ENCODE peak calls at places on chromosomes 12 and 14, in ten cellular contexts. E is GM10248; L is adrenal gland; O is ovary; P is SHP77 treated with DMSO at 0.1 percent for 48 hours; R is central memory CD4-positive, alpha-beta T cell; M is cardiac septum; V is CD8-positive, alpha-beta T cell; B is GM12892; F is CD8-positive, alpha-beta memory T cell. G is an unnamed sample.

GRCh38 chr12:123997033-123997822 is 24.2 kb downstream of the ZNF664 start:
- DNase-seq in E (no peak), L (no peak), O (no peak), P (no peak), R (no peak), M (no peak), V (no peak), B (no peak), F (no peak), G (no peak)

GRCh38 chr12:72453550-72453949 is 181.4 kb downstream of the TRHDE start:
- DNase-seq in E (no peak), L (no peak), O (no peak), P (no peak), R (no peak), M (no peak), V (no peak), B (no peak), F (no peak), G (no peak)

GRCh38 chr14:26281280-26281998 is 316.4 kb downstream of the NOVA1 start:
- DNase-seq in E (no peak), L (peak; percentile 24), O (no peak), P (peak; percentile 92), R (no peak), M (no peak), V (no peak), B (no peak), F (no peak), G (no peak)

GRCh38 chr12:53179694-53180269 is 740 bp upstream of the ZNF740 start:
- DNase-seq in E (peak; percentile 45), L (no peak), O (peak; percentile 57), P (no peak), R (no peak), M (peak; percentile 75), V (no peak), B (no peak), F (no peak), G (no peak)

GRCh38 chr12:100669922-100670321 is 96.4 kb downstream of the GAS2L3 start:
- DNase-seq in E (no peak), L (no peak), O (no peak), P (no peak), R (no peak), M (no peak), V (no peak), B (no peak), F (no peak), G (no peak)

GRCh38 chr12:108060910-108061309 is 68.2 kb upstream of the WSCD2 start:
- DNase-seq in E (no peak), L (no peak), O (no peak), P (no peak), R (no peak), M (no peak), V (no peak), B (no peak), F (no peak), G (no peak)

GRCh38 chr12:102344691-102345090 is 135.7 kb downstream of the IGF1 start:
- DNase-seq in E (no peak), L (no peak), O (no peak), P (no peak), R (no peak), M (no peak), V (no peak), B (no peak), F (no peak), G (no peak)

GRCh38 chr12:27523305-27523641 is 733 bp upstream of the PPFIBP1 start:
- DNase-seq in E (peak; percentile 40), L (no peak), O (no peak), P (peak; percentile 39), R (no peak), M (no peak), V (no peak), B (no peak), F (no peak), G (no peak)

GRCh38 chr12:1912580-1913376 is 5.7 kb downstream of the CACNA2D4 start:
- DNase-seq in E (peak; percentile 7), L (no peak), O (no peak), P (no peak), R (no peak), M (no peak), V (no peak), B (no peak), F (no peak), G (no peak)

GRCh38 chr12:53067993-53068770 is 11.0 kb downstream of the SPRYD3 start:
- DNase-seq in E (no peak), L (peak; percentile 14), O (peak; percentile 44), P (no peak), R (no peak), M (peak; percentile 70), V (no peak), B (no peak), F (no peak), G (no peak)

GRCh38 chr14:77961853-77962580 is 162.1 kb downstream of the ADCK1 start:
- DNase-seq in E (no peak), L (no peak), O (no peak), P (no peak), R (no peak), M (no peak), V (no peak), B (no peak), F (no peak), G (no peak)

GRCh38 chr12:84270470-84271140 is 642.0 kb downstream of the SLC6A15 start:
- DNase-seq in E (no peak), L (no peak), O (no peak), P (no peak), R (no peak), M (no peak), V (no peak), B (no peak), F (no peak), G (no peak)

GRCh38 chr12:114245555-114245954 is 160.4 kb downstream of the TBX5 start:
- DNase-seq in E (no peak), L (no peak), O (no peak), P (no peak), R (no peak), M (no peak), V (no peak), B (no peak), F (no peak), G (no peak)

GRCh38 chr12:57377103-57377840 is 53.6 kb downstream of the R3HDM2 start:
- DNase-seq in E (no peak), L (no peak), O (no peak), P (no peak), R (no peak), M (no peak), V (no peak), B (no peak), F (no peak), G (no peak)

GRCh38 chr12:11653215-11653753 is 3.8 kb downstream of the ETV6 start:
- DNase-seq in E (peak; percentile 52), L (no peak), O (no peak), P (no peak), R (no peak), M (no peak), V (peak; percentile 27), B (no peak), F (peak; percentile 47), G (peak; percentile 69)

GRCh38 chr12:32139064-32139421 is 32.4 kb downstream of the BICD1 start:
- DNase-seq in E (peak; percentile 78), L (no peak), O (no peak), P (no peak), R (no peak), M (no peak), V (no peak), B (peak; percentile 20), F (peak; percentile 25), G (peak; percentile 92)